ENCODE peak calls at places on chromosomes 3 and 15, in seven cellular contexts. One of them, this sample, is unnamed.
A peak's percentile ranks its signal among the peaks of the same experiment; 100 is the strongest.

GRCh38 chr15:73141216-73141900 is 89.1 kb downstream of the NEO1 start:
- DNase-seq in foreskin fibroblast: no peak
- DNase-seq in CD4-positive, alpha-beta T cell: no peak
- DNase-seq in HFFc6: no peak
- DNase-seq in cardiac fibroblast: no peak
- DNase-seq in suprapubic skin: no peak
- DNase-seq in lung: no peak
- DNase-seq in this sample: no peak

GRCh38 chr3:122100591-122101491 is 45.7 kb downstream of the CD86 start:
- DNase-seq in foreskin fibroblast: no peak
- DNase-seq in CD4-positive, alpha-beta T cell: no peak
- DNase-seq in HFFc6: no peak
- DNase-seq in cardiac fibroblast: peak; percentile 18
- DNase-seq in suprapubic skin: no peak
- DNase-seq in lung: no peak
- DNase-seq in this sample: no peak

GRCh38 chr3:169354774-169355501 is 308.6 kb downstream of the MECOM start:
- DNase-seq in foreskin fibroblast: no peak
- DNase-seq in CD4-positive, alpha-beta T cell: no peak
- DNase-seq in HFFc6: no peak
- DNase-seq in cardiac fibroblast: no peak
- DNase-seq in suprapubic skin: no peak
- DNase-seq in lung: no peak
- DNase-seq in this sample: no peak

GRCh38 chr15:100201376-100202280 is 140.1 kb downstream of the ADAMTS17 start:
- DNase-seq in foreskin fibroblast: no peak
- DNase-seq in CD4-positive, alpha-beta T cell: no peak
- DNase-seq in HFFc6: no peak
- DNase-seq in cardiac fibroblast: no peak
- DNase-seq in suprapubic skin: peak; percentile 31
- DNase-seq in lung: no peak
- DNase-seq in this sample: no peak

GRCh38 chr3:101829066-101829830 is 20.1 kb upstream of the NFKBIZ start:
- DNase-seq in foreskin fibroblast: peak; percentile 82
- DNase-seq in CD4-positive, alpha-beta T cell: no peak
- DNase-seq in HFFc6: peak; percentile 43
- DNase-seq in cardiac fibroblast: peak; percentile 82
- DNase-seq in suprapubic skin: peak; percentile 79
- DNase-seq in lung: peak; percentile 42
- DNase-seq in this sample: peak; percentile 88

GRCh38 chr15:90063733-90064247 is 38.5 kb downstream of the IDH2 start:
- DNase-seq in foreskin fibroblast: no peak
- DNase-seq in CD4-positive, alpha-beta T cell: no peak
- DNase-seq in HFFc6: no peak
- DNase-seq in cardiac fibroblast: no peak
- DNase-seq in suprapubic skin: no peak
- DNase-seq in lung: peak; percentile 56
- DNase-seq in this sample: no peak

GRCh38 chr3:136332776-136333175 is 82.6 kb downstream of the PCCB start:
- DNase-seq in foreskin fibroblast: peak; percentile 87
- DNase-seq in CD4-positive, alpha-beta T cell: no peak
- DNase-seq in HFFc6: peak; percentile 70
- DNase-seq in cardiac fibroblast: peak; percentile 64
- DNase-seq in suprapubic skin: no peak
- DNase-seq in lung: no peak
- DNase-seq in this sample: no peak

GRCh38 chr3:24338409-24338808 is 156.2 kb downstream of the THRB start:
- DNase-seq in foreskin fibroblast: no peak
- DNase-seq in CD4-positive, alpha-beta T cell: no peak
- DNase-seq in HFFc6: no peak
- DNase-seq in cardiac fibroblast: no peak
- DNase-seq in suprapubic skin: no peak
- DNase-seq in lung: no peak
- DNase-seq in this sample: no peak

GRCh38 chr15:40098489-40099261 is 10.0 kb downstream of the BMF start:
- DNase-seq in foreskin fibroblast: peak; percentile 90
- DNase-seq in CD4-positive, alpha-beta T cell: peak; percentile 45
- DNase-seq in HFFc6: peak; percentile 91
- DNase-seq in cardiac fibroblast: peak; percentile 90
- DNase-seq in suprapubic skin: peak; percentile 72
- DNase-seq in lung: peak; percentile 63
- DNase-seq in this sample: peak; percentile 79

GRCh38 chr3:169430687-169431404 is 232.7 kb downstream of the MECOM start:
- DNase-seq in foreskin fibroblast: no peak
- DNase-seq in CD4-positive, alpha-beta T cell: no peak
- DNase-seq in HFFc6: no peak
- DNase-seq in cardiac fibroblast: peak; percentile 61
- DNase-seq in suprapubic skin: no peak
- DNase-seq in lung: no peak
- DNase-seq in this sample: no peak

GRCh38 chr15:70575251-70576227 is 187.8 kb downstream of the UACA start:
- DNase-seq in foreskin fibroblast: peak; percentile 50
- DNase-seq in CD4-positive, alpha-beta T cell: no peak
- DNase-seq in HFFc6: no peak
- DNase-seq in cardiac fibroblast: no peak
- DNase-seq in suprapubic skin: peak; percentile 11
- DNase-seq in lung: no peak
- DNase-seq in this sample: no peak

GRCh38 chr15:70046716-70047369 is 50.9 kb downstream of the TLE3 start:
- DNase-seq in foreskin fibroblast: no peak
- DNase-seq in CD4-positive, alpha-beta T cell: no peak
- DNase-seq in HFFc6: no peak
- DNase-seq in cardiac fibroblast: peak; percentile 5
- DNase-seq in suprapubic skin: peak; percentile 52
- DNase-seq in lung: no peak
- DNase-seq in this sample: no peak

GRCh38 chr15:64772964-64773363 is 2.4 kb downstream of the RBPMS2 start:
- DNase-seq in foreskin fibroblast: no peak
- DNase-seq in CD4-positive, alpha-beta T cell: no peak
- DNase-seq in HFFc6: no peak
- DNase-seq in cardiac fibroblast: no peak
- DNase-seq in suprapubic skin: no peak
- DNase-seq in lung: no peak
- DNase-seq in this sample: no peak

GRCh38 chr3:170709046-170709445 is 123.2 kb upstream of the SLC7A14 start:
- DNase-seq in foreskin fibroblast: peak; percentile 99
- DNase-seq in CD4-positive, alpha-beta T cell: no peak
- DNase-seq in HFFc6: peak; percentile 67
- DNase-seq in cardiac fibroblast: peak; percentile 98
- DNase-seq in suprapubic skin: no peak
- DNase-seq in lung: no peak
- DNase-seq in this sample: no peak

GRCh38 chr3:194740859-194741486 is 55.3 kb downstream of the FAM43A start:
- DNase-seq in foreskin fibroblast: no peak
- DNase-seq in CD4-positive, alpha-beta T cell: no peak
- DNase-seq in HFFc6: peak; percentile 40
- DNase-seq in cardiac fibroblast: peak; percentile 89
- DNase-seq in suprapubic skin: peak; percentile 40
- DNase-seq in lung: peak; percentile 83
- DNase-seq in this sample: no peak

GRCh38 chr15:50107591-50108408 is 11.2 kb downstream of the ATP8B4 start:
- DNase-seq in foreskin fibroblast: peak; percentile 17
- DNase-seq in CD4-positive, alpha-beta T cell: no peak
- DNase-seq in HFFc6: no peak
- DNase-seq in cardiac fibroblast: no peak
- DNase-seq in suprapubic skin: no peak
- DNase-seq in lung: no peak
- DNase-seq in this sample: no peak

GRCh38 chr3:196322-197153 is at the start of gene CHL1:
- DNase-seq in foreskin fibroblast: no peak
- DNase-seq in CD4-positive, alpha-beta T cell: no peak
- DNase-seq in HFFc6: no peak
- DNase-seq in cardiac fibroblast: no peak
- DNase-seq in suprapubic skin: peak; percentile 57
- DNase-seq in lung: no peak
- DNase-seq in this sample: no peak

GRCh38 chr3:69051796-69052566 is at the start of gene TMF1:
- DNase-seq in foreskin fibroblast: peak; percentile 99
- DNase-seq in CD4-positive, alpha-beta T cell: peak; percentile 97
- DNase-seq in HFFc6: peak; percentile 99
- DNase-seq in cardiac fibroblast: peak; percentile 99
- DNase-seq in suprapubic skin: peak; percentile 99
- DNase-seq in lung: peak; percentile 99
- DNase-seq in this sample: peak; percentile 99

GRCh38 chr3:122112754-122113153 is 57.6 kb downstream of the CD86 start:
- DNase-seq in foreskin fibroblast: no peak
- DNase-seq in CD4-positive, alpha-beta T cell: no peak
- DNase-seq in HFFc6: no peak
- DNase-seq in cardiac fibroblast: no peak
- DNase-seq in suprapubic skin: no peak
- DNase-seq in lung: no peak
- DNase-seq in this sample: no peak

GRCh38 chr15:51096976-51097375 is 2.3 kb upstream of the TNFAIP8L3 start:
- DNase-seq in foreskin fibroblast: no peak
- DNase-seq in CD4-positive, alpha-beta T cell: no peak
- DNase-seq in HFFc6: no peak
- DNase-seq in cardiac fibroblast: peak; percentile 36
- DNase-seq in suprapubic skin: no peak
- DNase-seq in lung: no peak
- DNase-seq in this sample: no peak

GRCh38 chr3:188578579-188579363 is 424.8 kb downstream of the LPP start:
- DNase-seq in foreskin fibroblast: peak; percentile 80
- DNase-seq in CD4-positive, alpha-beta T cell: no peak
- DNase-seq in HFFc6: peak; percentile 39
- DNase-seq in cardiac fibroblast: peak; percentile 93
- DNase-seq in suprapubic skin: peak; percentile 69
- DNase-seq in lung: peak; percentile 30
- DNase-seq in this sample: peak; percentile 76

GRCh38 chr3:56302417-56302816 is 165.8 kb downstream of the ERC2 start:
- DNase-seq in foreskin fibroblast: no peak
- DNase-seq in CD4-positive, alpha-beta T cell: no peak
- DNase-seq in HFFc6: no peak
- DNase-seq in cardiac fibroblast: no peak
- DNase-seq in suprapubic skin: no peak
- DNase-seq in lung: no peak
- DNase-seq in this sample: no peak

GRCh38 chr15:20348900-20349773 is 192.5 kb downstream of the GOLGA6L6 start:
- DNase-seq in foreskin fibroblast: no peak
- DNase-seq in CD4-positive, alpha-beta T cell: no peak
- DNase-seq in HFFc6: no peak
- DNase-seq in cardiac fibroblast: no peak
- DNase-seq in suprapubic skin: peak; percentile 64
- DNase-seq in lung: peak; percentile 29
- DNase-seq in this sample: no peak

GRCh38 chr3:94374439-94375161 is 311.7 kb downstream of the NSUN3 start:
- DNase-seq in foreskin fibroblast: no peak
- DNase-seq in CD4-positive, alpha-beta T cell: no peak
- DNase-seq in HFFc6: no peak
- DNase-seq in cardiac fibroblast: no peak
- DNase-seq in suprapubic skin: no peak
- DNase-seq in lung: no peak
- DNase-seq in this sample: no peak
- TF ChIP-seq CTCF in foreskin fibroblast: no peak
- TF ChIP-seq CTCF in CD4-positive, alpha-beta T cell: no peak
- TF ChIP-seq CTCF in HFFc6: no peak
- TF ChIP-seq CTCF in cardiac fibroblast: no peak
- TF ChIP-seq CTCF in suprapubic skin: no peak
- TF ChIP-seq CTCF in lung: no peak
- TF ChIP-seq CTCF in this sample: no peak

DNA sequence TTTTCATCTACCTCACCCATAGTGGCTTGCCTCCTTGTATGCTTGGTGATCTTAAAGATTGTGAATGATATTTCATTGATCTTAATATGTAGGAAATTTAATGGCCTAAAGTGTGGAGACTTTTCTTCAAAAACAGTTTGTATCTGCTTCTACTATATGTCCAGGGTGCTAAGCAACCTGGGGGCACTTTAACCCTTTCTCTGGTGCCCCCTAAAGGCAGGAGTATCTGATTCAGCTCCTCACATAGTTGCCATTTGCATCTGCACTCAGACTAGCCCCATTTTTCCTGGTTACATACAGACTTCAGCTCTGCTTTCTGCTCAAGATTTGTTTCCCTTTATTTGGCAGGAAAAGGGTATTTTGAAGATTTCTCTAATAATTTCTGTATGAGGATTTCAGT is 5.2 kb upstream of the PFN2 start:
- DNase-seq in foreskin fibroblast: no peak
- DNase-seq in CD4-positive, alpha-beta T cell: no peak
- DNase-seq in HFFc6: no peak
- DNase-seq in cardiac fibroblast: no peak
- DNase-seq in suprapubic skin: no peak
- DNase-seq in lung: no peak
- DNase-seq in this sample: no peak
- TF ChIP-seq CTCF in foreskin fibroblast: no peak
- TF ChIP-seq CTCF in CD4-positive, alpha-beta T cell: no peak
- TF ChIP-seq CTCF in HFFc6: peak; percentile 26
- TF ChIP-seq CTCF in cardiac fibroblast: no peak
- TF ChIP-seq CTCF in suprapubic skin: no peak
- TF ChIP-seq CTCF in lung: no peak
- TF ChIP-seq CTCF in this sample: no peak

GRCh38 chr3:185988080-185988815 is 50.4 kb upstream of the TRA2B start:
- DNase-seq in foreskin fibroblast: peak; percentile 30
- DNase-seq in CD4-positive, alpha-beta T cell: no peak
- DNase-seq in HFFc6: no peak
- DNase-seq in cardiac fibroblast: no peak
- DNase-seq in suprapubic skin: no peak
- DNase-seq in lung: no peak
- DNase-seq in this sample: no peak
- TF ChIP-seq CTCF in foreskin fibroblast: no peak
- TF ChIP-seq CTCF in CD4-positive, alpha-beta T cell: no peak
- TF ChIP-seq CTCF in HFFc6: peak; percentile 36
- TF ChIP-seq CTCF in cardiac fibroblast: peak; percentile 1
- TF ChIP-seq CTCF in suprapubic skin: no peak
- TF ChIP-seq CTCF in lung: no peak
- TF ChIP-seq CTCF in this sample: no peak

GRCh38 chr3:58173670-58174472 is 36.9 kb downstream of the DNASE1L3 start:
- DNase-seq in foreskin fibroblast: peak; percentile 55
- DNase-seq in CD4-positive, alpha-beta T cell: peak; percentile 14
- DNase-seq in HFFc6: no peak
- DNase-seq in cardiac fibroblast: peak; percentile 33
- DNase-seq in suprapubic skin: no peak
- DNase-seq in lung: no peak
- DNase-seq in this sample: no peak
- TF ChIP-seq CTCF in foreskin fibroblast: peak; percentile 16
- TF ChIP-seq CTCF in CD4-positive, alpha-beta T cell: no peak
- TF ChIP-seq CTCF in HFFc6: peak; percentile 61
- TF ChIP-seq CTCF in cardiac fibroblast: peak; percentile 44
- TF ChIP-seq CTCF in suprapubic skin: peak; percentile 21
- TF ChIP-seq CTCF in lung: no peak
- TF ChIP-seq CTCF in this sample: no peak

DNA sequence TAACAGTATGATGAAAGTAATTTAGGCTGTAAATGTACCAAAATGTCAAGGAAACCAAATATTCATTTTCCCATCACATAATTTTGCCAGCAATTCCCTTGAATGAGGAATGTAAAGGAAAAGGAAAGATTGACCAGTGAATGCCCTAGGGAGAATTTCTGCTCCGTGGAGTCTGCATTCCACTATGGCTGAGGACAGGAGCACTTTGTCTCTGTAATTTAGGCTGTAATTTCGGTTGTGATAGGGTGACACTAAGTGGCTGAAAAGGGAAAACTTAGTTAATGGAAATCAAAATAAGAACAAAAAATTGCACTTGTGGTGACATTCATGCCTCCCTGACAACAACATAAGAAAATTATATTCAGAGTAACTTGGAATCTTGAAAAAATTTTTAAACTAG is 8.3 kb upstream of the TMEM207 start:
- DNase-seq in foreskin fibroblast: peak; percentile 1
- DNase-seq in CD4-positive, alpha-beta T cell: no peak
- DNase-seq in HFFc6: peak; percentile 4
- DNase-seq in cardiac fibroblast: peak; percentile 27
- DNase-seq in suprapubic skin: no peak
- DNase-seq in lung: no peak
- DNase-seq in this sample: no peak
- TF ChIP-seq CTCF in foreskin fibroblast: no peak
- TF ChIP-seq CTCF in CD4-positive, alpha-beta T cell: no peak
- TF ChIP-seq CTCF in HFFc6: no peak
- TF ChIP-seq CTCF in cardiac fibroblast: no peak
- TF ChIP-seq CTCF in suprapubic skin: no peak
- TF ChIP-seq CTCF in lung: no peak
- TF ChIP-seq CTCF in this sample: no peak